ENCODE peak calls at places on chromosomes 16 and 17, in five cellular contexts. B, N, V, E and D are unnamed samples.

GRCh38 chr17:29158515-29159275 is 21.5 kb downstream of the MYO18A start:
- DNase-seq in B (no peak), N (no peak), V (peak), E (no peak), D (no peak)

GRCh38 chr17:81907219-81908145 is 3.7 kb downstream of the PCYT2 start:
- DNase-seq in B (no peak), N (no peak), V (no peak), E (no peak), D (no peak)

GRCh38 chr17:57739402-57740224 is 5.5 kb downstream of the CCDC182 start:
- DNase-seq in B (peak), N (peak), V (no peak), E (no peak), D (no peak)

GRCh38 chr16:81140930-81141780 is 45.0 kb upstream of the GCSH start:
- DNase-seq in B (no peak), N (no peak), V (no peak), E (no peak), D (no peak)

GRCh38 chr17:17082878-17083277 is 40.6 kb downstream of the MPRIP start:
- DNase-seq in B (no peak), N (no peak), V (no peak), E (no peak), D (no peak)

GRCh38 chr16:4801962-4802658 is at the start of gene ROGDI:
- DNase-seq in B (peak), N (peak), V (peak), E (peak), D (peak)

GRCh38 chr17:44314031-44314430 is 5.6 kb downstream of the RUNDC3A start:
- DNase-seq in B (no peak), N (no peak), V (no peak), E (no peak), D (no peak)

GRCh38 chr16:77943770-77944169 is 78.6 kb upstream of the CLEC3A start:
- DNase-seq in B (no peak), N (no peak), V (no peak), E (no peak), D (no peak)

GRCh38 chr16:56409195-56409594 is 16.1 kb downstream of the AMFR start:
- DNase-seq in B (no peak), N (no peak), V (peak), E (no peak), D (no peak)

GRCh38 chr17:50003916-50004315 is 8.9 kb upstream of the DLX3 start:
- DNase-seq in B (no peak), N (no peak), V (no peak), E (no peak), D (no peak)

GRCh38 chr17:28634211-28634865 is 10.6 kb downstream of the BLTP2 start:
- DNase-seq in B (no peak), N (no peak), V (no peak), E (no peak), D (no peak)

GRCh38 chr17:40417258-40417608 is 463 bp downstream of the TOP2A start:
- DNase-seq in B (peak), N (peak), V (no peak), E (no peak), D (no peak)

GRCh38 chr16:10984509-10984908 is 40.1 kb downstream of the CLEC16A start:
- DNase-seq in B (peak), N (no peak), V (peak), E (no peak), D (no peak)

GRCh38 chr17:36885161-36885735 is 52.0 kb upstream of the LHX1 start:
- DNase-seq in B (no peak), N (no peak), V (no peak), E (no peak), D (no peak)

GRCh38 chr16:57530104-57530522 is 6.3 kb downstream of the CCDC102A start:
- DNase-seq in B (peak), N (peak), V (peak), E (peak), D (no peak)

GRCh38 chr16:57092786-57093301 is 461 bp downstream of the CPNE2 start:
- DNase-seq in B (peak), N (peak), V (peak), E (peak), D (no peak)

GRCh38 chr16:10740845-10741208 is 2.8 kb upstream of the NUBP1 start:
- DNase-seq in B (peak), N (no peak), V (no peak), E (no peak), D (no peak)

GRCh38 chr16:31453255-31454204 is 5.8 kb upstream of the ARMC5 start:
- DNase-seq in B (no peak), N (no peak), V (peak), E (no peak), D (no peak)

GRCh38 chr17:41702712-41703111 is 9.4 kb upstream of the GAST start:
- DNase-seq in B (no peak), N (no peak), V (no peak), E (no peak), D (no peak)

GRCh38 chr17:42017866-42018200 is 594 bp upstream of the DNAJC7 start:
- DNase-seq in B (peak), N (peak), V (no peak), E (no peak), D (no peak)

GRCh38 chr17:79057727-79058400 is 16.8 kb upstream of the ENGASE start:
- DNase-seq in B (no peak), N (no peak), V (no peak), E (no peak), D (no peak)

GRCh38 chr16:88382491-88383400 is at the start of gene ZNF469:
- DNase-seq in B (no peak), N (no peak), V (peak), E (no peak), D (no peak)

GRCh38 chr16:66926171-66926570 is 836 bp upstream of the RRAD start:
- DNase-seq in B (no peak), N (no peak), V (peak), E (no peak), D (no peak)

GRCh38 chr16:1413684-1414531 is 596 bp downstream of the UNKL start:
- DNase-seq in B (peak), N (peak), V (peak), E (peak), D (no peak)

GRCh38 chr17:28963212-28963611 is 11.9 kb upstream of the PHF12 start:
- DNase-seq in B (no peak), N (no peak), V (no peak), E (no peak), D (no peak)

GRCh38 chr17:81436294-81436849 is 41.1 kb downstream of the BAHCC1 start:
- DNase-seq in B (no peak), N (no peak), V (no peak), E (no peak), D (no peak)

GRCh38 chr17:6853764-6854442 is 22.4 kb upstream of the TEKT1 start:
- DNase-seq in B (peak), N (no peak), V (peak), E (peak), D (peak)

GRCh38 chr16:71843517-71844031 is 2.2 kb upstream of the ATXN1L start:
- DNase-seq in B (no peak), N (no peak), V (no peak), E (no peak), D (no peak)

GRCh38 chr17:71071837-71072236 is 902.5 kb downstream of the KCNJ2 start:
- DNase-seq in B (no peak), N (no peak), V (peak), E (no peak), D (no peak)

GRCh38 chr17:31216053-31216751 is 80.8 kb downstream of the OMG start:
- DNase-seq in B (peak), N (peak), V (peak), E (no peak), D (no peak)